ENCODE peak calls at places on chromosomes 4 and X, in nine cellular contexts. One of them, this sample, is unnamed.

GRCh38 chr4:94225449-94225848 is 17.8 kb downstream of the SMARCAD1 start:
- DNase-seq in right lobe of liver: no peak
- DNase-seq in CD8-positive, alpha-beta memory T cell: no peak
- DNase-seq in lower lobe of right lung: no peak
- DNase-seq in heart left ventricle: no peak
- DNase-seq in kidney: no peak
- DNase-seq in SK-N-SH: no peak
- DNase-seq in ovary: no peak
- DNase-seq in body of pancreas: no peak
- DNase-seq in this sample: no peak

GRCh38 chrX:44914532-44915198 is 41.7 kb downstream of the KDM6A start:
- DNase-seq in body of pancreas: no peak
- DNase-seq in kidney: no peak
- DNase-seq in lower lobe of right lung: no peak
- DNase-seq in right lobe of liver: no peak
- DNase-seq in heart left ventricle: no peak
- DNase-seq in SK-N-SH: no peak
- DNase-seq in CD8-positive, alpha-beta memory T cell: no peak
- DNase-seq in ovary: no peak
- DNase-seq in this sample: no peak

GRCh38 chr4:8167291-8167690 is 8.7 kb upstream of the ABLIM2 start:
- DNase-seq in body of pancreas: no peak
- DNase-seq in heart left ventricle: no peak
- DNase-seq in ovary: no peak
- DNase-seq in SK-N-SH: no peak
- DNase-seq in kidney: no peak
- DNase-seq in right lobe of liver: no peak
- DNase-seq in CD8-positive, alpha-beta memory T cell: no peak
- DNase-seq in lower lobe of right lung: peak; percentile 49
- DNase-seq in this sample: no peak

GRCh38 chrX:52277666-52278065 is 91.2 kb upstream of the XAGE2 start:
- DNase-seq in right lobe of liver: no peak
- DNase-seq in SK-N-SH: no peak
- DNase-seq in heart left ventricle: no peak
- DNase-seq in CD8-positive, alpha-beta memory T cell: no peak
- DNase-seq in body of pancreas: no peak
- DNase-seq in ovary: no peak
- DNase-seq in lower lobe of right lung: no peak
- DNase-seq in kidney: no peak
- DNase-seq in this sample: no peak

GRCh38 chr4:3717241-3717640 is 48.9 kb upstream of the ADRA2C start:
- DNase-seq in SK-N-SH: no peak
- DNase-seq in CD8-positive, alpha-beta memory T cell: peak; percentile 19
- DNase-seq in lower lobe of right lung: peak; percentile 30
- DNase-seq in kidney: peak; percentile 45
- DNase-seq in heart left ventricle: no peak
- DNase-seq in body of pancreas: no peak
- DNase-seq in right lobe of liver: peak; percentile 8
- DNase-seq in ovary: no peak
- DNase-seq in this sample: no peak

GRCh38 chr4:48692023-48692422 is 88.1 kb downstream of the FRYL start:
- DNase-seq in right lobe of liver: no peak
- DNase-seq in heart left ventricle: no peak
- DNase-seq in CD8-positive, alpha-beta memory T cell: no peak
- DNase-seq in body of pancreas: no peak
- DNase-seq in SK-N-SH: no peak
- DNase-seq in lower lobe of right lung: no peak
- DNase-seq in kidney: no peak
- DNase-seq in ovary: no peak
- DNase-seq in this sample: no peak

GRCh38 chr4:89152972-89153371 is 41.6 kb downstream of the TIGD2 start:
- DNase-seq in lower lobe of right lung: no peak
- DNase-seq in ovary: no peak
- DNase-seq in right lobe of liver: no peak
- DNase-seq in CD8-positive, alpha-beta memory T cell: no peak
- DNase-seq in kidney: no peak
- DNase-seq in heart left ventricle: no peak
- DNase-seq in SK-N-SH: no peak
- DNase-seq in body of pancreas: no peak
- DNase-seq in this sample: no peak

GRCh38 chrX:48648299-48648698 is 35.3 kb upstream of the WAS start:
- DNase-seq in heart left ventricle: peak; percentile 27
- DNase-seq in ovary: peak; percentile 41
- DNase-seq in body of pancreas: peak; percentile 16
- DNase-seq in right lobe of liver: no peak
- DNase-seq in kidney: no peak
- DNase-seq in SK-N-SH: peak; percentile 49
- DNase-seq in lower lobe of right lung: no peak
- DNase-seq in CD8-positive, alpha-beta memory T cell: peak; percentile 49
- DNase-seq in this sample: no peak

GRCh38 chr4:11914406-11914805 is 485.7 kb upstream of the HS3ST1 start:
- DNase-seq in lower lobe of right lung: no peak
- DNase-seq in kidney: no peak
- DNase-seq in ovary: no peak
- DNase-seq in heart left ventricle: no peak
- DNase-seq in right lobe of liver: no peak
- DNase-seq in body of pancreas: no peak
- DNase-seq in SK-N-SH: no peak
- DNase-seq in CD8-positive, alpha-beta memory T cell: no peak
- DNase-seq in this sample: no peak

GRCh38 chrX:47181301-47181700 is 12.3 kb upstream of the UBA1 start:
- DNase-seq in ovary: no peak
- DNase-seq in heart left ventricle: no peak
- DNase-seq in SK-N-SH: no peak
- DNase-seq in kidney: peak; percentile 62
- DNase-seq in body of pancreas: no peak
- DNase-seq in lower lobe of right lung: no peak
- DNase-seq in right lobe of liver: no peak
- DNase-seq in CD8-positive, alpha-beta memory T cell: no peak
- DNase-seq in this sample: no peak

DNA sequence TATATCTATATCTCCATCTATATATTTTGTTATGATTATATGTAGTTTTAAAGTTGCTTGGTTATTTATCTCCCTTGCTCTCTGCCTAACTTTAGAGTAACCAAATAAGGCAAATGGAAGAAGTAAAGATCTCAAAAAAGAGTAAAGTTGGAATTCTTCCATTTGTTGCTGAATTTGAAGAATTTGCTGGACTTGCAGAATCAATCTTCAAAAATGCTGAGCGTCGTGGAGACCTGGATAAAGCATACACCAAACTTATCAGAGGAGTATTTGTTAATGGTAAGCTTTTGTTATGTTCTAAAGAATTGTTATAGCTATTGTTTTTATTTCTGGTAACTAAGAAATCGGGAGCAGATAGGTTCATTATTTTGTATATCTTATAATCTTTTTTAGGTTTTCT is 43.2 kb downstream of the EXOC1 start:
- DNase-seq in heart left ventricle: no peak
- DNase-seq in CD8-positive, alpha-beta memory T cell: no peak
- DNase-seq in right lobe of liver: no peak
- DNase-seq in body of pancreas: no peak
- DNase-seq in ovary: no peak
- DNase-seq in kidney: no peak
- DNase-seq in lower lobe of right lung: no peak
- DNase-seq in SK-N-SH: no peak
- DNase-seq in this sample: no peak
- H3K36me3 ChIP-seq in heart left ventricle: peaks cover 100% of the 10 kb centered on the region
- H3K36me3 ChIP-seq in CD8-positive, alpha-beta memory T cell: peaks cover 5% of the 10 kb centered on the region
- H3K36me3 ChIP-seq in right lobe of liver: no peaks in the 10 kb centered on the region
- H3K36me3 ChIP-seq in body of pancreas: no peaks in the 10 kb centered on the region
- H3K36me3 ChIP-seq in ovary: no peaks in the 10 kb centered on the region
- H3K36me3 ChIP-seq in kidney: peaks cover 7% of the 10 kb centered on the region
- H3K36me3 ChIP-seq in lower lobe of right lung: peaks cover 75% of the 10 kb centered on the region
- H3K36me3 ChIP-seq in SK-N-SH: peaks cover 78% of the 10 kb centered on the region
- H3K36me3 ChIP-seq in this sample: peaks cover 4% of the 10 kb centered on the region

GRCh38 chrX:39854772-39855747 is 242.7 kb downstream of the BCOR start:
- DNase-seq in ovary: no peak
- DNase-seq in CD8-positive, alpha-beta memory T cell: peak; percentile 89
- DNase-seq in lower lobe of right lung: no peak
- DNase-seq in kidney: no peak
- DNase-seq in heart left ventricle: no peak
- DNase-seq in SK-N-SH: no peak
- DNase-seq in right lobe of liver: no peak
- DNase-seq in body of pancreas: no peak
- DNase-seq in this sample: peak; percentile 70
- H3K4me3 ChIP-seq in ovary: no peak overlapping the region
- H3K4me3 ChIP-seq in CD8-positive, alpha-beta memory T cell: peak overlapping the region; percentile 71
- H3K4me3 ChIP-seq in lower lobe of right lung: no peak overlapping the region
- H3K4me3 ChIP-seq in kidney: no peak overlapping the region
- H3K4me3 ChIP-seq in heart left ventricle: peak overlapping the region; percentile 37
- H3K4me3 ChIP-seq in SK-N-SH: no peak overlapping the region
- H3K4me3 ChIP-seq in right lobe of liver: no peak overlapping the region
- H3K4me3 ChIP-seq in body of pancreas: no peak overlapping the region
- H3K4me3 ChIP-seq in this sample: peak overlapping the region; percentile 68

DNA sequence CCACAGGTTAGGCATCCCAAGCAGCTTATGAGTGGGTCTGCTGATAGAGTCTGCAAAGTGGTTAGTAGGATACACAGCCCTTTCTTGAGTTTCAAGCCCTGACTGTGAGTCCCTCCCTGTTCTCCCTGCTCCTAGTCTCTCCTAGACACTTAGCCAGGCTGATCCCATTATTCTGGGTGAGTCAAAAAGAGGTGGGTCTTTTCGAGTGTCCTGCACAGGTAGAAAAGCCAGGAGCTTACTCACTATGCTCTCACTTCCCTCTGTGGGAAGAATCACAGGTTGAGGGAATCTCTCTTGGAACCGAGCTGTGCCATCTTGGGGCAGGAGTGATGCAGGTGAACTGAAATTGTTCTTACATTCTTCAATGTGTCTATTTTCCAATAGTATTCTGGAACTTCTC is 29.7 kb downstream of the SCLT1 start:
- DNase-seq in kidney: no peak
- DNase-seq in SK-N-SH: no peak
- DNase-seq in right lobe of liver: no peak
- DNase-seq in lower lobe of right lung: no peak
- DNase-seq in CD8-positive, alpha-beta memory T cell: no peak
- DNase-seq in body of pancreas: no peak
- DNase-seq in ovary: no peak
- DNase-seq in heart left ventricle: no peak
- DNase-seq in this sample: no peak
- H3K36me3 ChIP-seq in kidney: peaks cover 3% of the 10 kb centered on the region
- H3K36me3 ChIP-seq in SK-N-SH: peaks cover 29% of the 10 kb centered on the region
- H3K36me3 ChIP-seq in right lobe of liver: no peaks in the 10 kb centered on the region
- H3K36me3 ChIP-seq in lower lobe of right lung: no peaks in the 10 kb centered on the region
- H3K36me3 ChIP-seq in CD8-positive, alpha-beta memory T cell: peaks cover 8% of the 10 kb centered on the region
- H3K36me3 ChIP-seq in body of pancreas: peaks cover 9% of the 10 kb centered on the region
- H3K36me3 ChIP-seq in ovary: no peaks in the 10 kb centered on the region
- H3K36me3 ChIP-seq in heart left ventricle: no peaks in the 10 kb centered on the region
- H3K36me3 ChIP-seq in this sample: peaks cover 2% of the 10 kb centered on the region

GRCh38 chrX:129678881-129679195 is 24.1 kb upstream of the APLN start:
- DNase-seq in CD8-positive, alpha-beta memory T cell: no peak
- DNase-seq in lower lobe of right lung: no peak
- DNase-seq in ovary: no peak
- DNase-seq in body of pancreas: no peak
- DNase-seq in SK-N-SH: no peak
- DNase-seq in kidney: no peak
- DNase-seq in heart left ventricle: no peak
- DNase-seq in right lobe of liver: no peak
- DNase-seq in this sample: no peak
- H3K4me3 ChIP-seq in CD8-positive, alpha-beta memory T cell: peak overlapping the region; percentile 47
- H3K4me3 ChIP-seq in lower lobe of right lung: peak overlapping the region; percentile 55
- H3K4me3 ChIP-seq in ovary: no peak overlapping the region
- H3K4me3 ChIP-seq in body of pancreas: no peak overlapping the region
- H3K4me3 ChIP-seq in SK-N-SH: no peak overlapping the region
- H3K4me3 ChIP-seq in kidney: no peak overlapping the region
- H3K4me3 ChIP-seq in heart left ventricle: peak overlapping the region; percentile 57
- H3K4me3 ChIP-seq in right lobe of liver: no peak overlapping the region
- H3K4me3 ChIP-seq in this sample: peak overlapping the region; percentile 53

GRCh38 chrX:109679820-109680219 is 53.2 kb downstream of the ACSL4 start:
- DNase-seq in heart left ventricle: no peak
- DNase-seq in right lobe of liver: no peak
- DNase-seq in kidney: no peak
- DNase-seq in body of pancreas: no peak
- DNase-seq in CD8-positive, alpha-beta memory T cell: no peak
- DNase-seq in SK-N-SH: no peak
- DNase-seq in ovary: no peak
- DNase-seq in lower lobe of right lung: no peak
- DNase-seq in this sample: no peak
- H3K36me3 ChIP-seq in heart left ventricle: peaks cover 48% of the 10 kb centered on the region
- H3K36me3 ChIP-seq in right lobe of liver: no peaks in the 10 kb centered on the region
- H3K36me3 ChIP-seq in kidney: no peaks in the 10 kb centered on the region
- H3K36me3 ChIP-seq in body of pancreas: no peaks in the 10 kb centered on the region
- H3K36me3 ChIP-seq in CD8-positive, alpha-beta memory T cell: peaks cover 14% of the 10 kb centered on the region
- H3K36me3 ChIP-seq in SK-N-SH: peaks cover 9% of the 10 kb centered on the region
- H3K36me3 ChIP-seq in ovary: no peaks in the 10 kb centered on the region
- H3K36me3 ChIP-seq in lower lobe of right lung: peaks cover 65% of the 10 kb centered on the region
- H3K36me3 ChIP-seq in this sample: no peaks in the 10 kb centered on the region

DNA sequence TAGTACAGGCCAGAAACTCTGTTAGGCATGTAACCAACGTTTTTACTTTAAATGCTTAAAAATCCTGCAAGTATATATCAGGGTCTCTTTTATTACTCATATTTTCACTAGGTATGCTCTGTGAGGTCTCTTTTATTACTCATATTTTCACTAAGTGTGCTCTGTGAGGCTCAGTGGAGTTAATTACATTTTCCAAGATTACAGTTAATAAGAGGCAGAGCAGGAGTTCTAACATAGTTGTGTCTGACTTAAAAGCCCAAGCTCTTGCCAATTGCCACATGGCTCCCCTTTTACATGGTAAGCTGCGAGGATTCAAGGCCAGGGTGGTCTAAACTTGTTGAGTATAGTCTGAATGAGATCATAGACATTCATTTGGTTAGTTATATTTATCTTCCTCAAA is 81.0 kb upstream of the ARMCX2 start:
- DNase-seq in heart left ventricle: no peak
- DNase-seq in lower lobe of right lung: no peak
- DNase-seq in SK-N-SH: no peak
- DNase-seq in right lobe of liver: no peak
- DNase-seq in ovary: no peak
- DNase-seq in body of pancreas: no peak
- DNase-seq in kidney: no peak
- DNase-seq in CD8-positive, alpha-beta memory T cell: no peak
- DNase-seq in this sample: no peak
- H3K4me3 ChIP-seq in heart left ventricle: no peak overlapping the region
- H3K4me3 ChIP-seq in lower lobe of right lung: no peak overlapping the region
- H3K4me3 ChIP-seq in SK-N-SH: no peak overlapping the region
- H3K4me3 ChIP-seq in right lobe of liver: no peak overlapping the region
- H3K4me3 ChIP-seq in ovary: no peak overlapping the region
- H3K4me3 ChIP-seq in body of pancreas: no peak overlapping the region
- H3K4me3 ChIP-seq in kidney: no peak overlapping the region
- H3K4me3 ChIP-seq in CD8-positive, alpha-beta memory T cell: no peak overlapping the region
- H3K4me3 ChIP-seq in this sample: no peak overlapping the region